ENCODE peak calls at places on chromosomes 1 and 21, in four cellular contexts. K is brain microvascular endothelial cell, G is psoas muscle, I is pancreas. R is an unnamed sample.

GRCh38 chr1:62800274-62800673 is 16.3 kb downstream of the ATG4C start:
- DNase-seq in K (no peak), G (no peak), I (no peak), R (no peak)

GRCh38 chr1:158422215-158422614 is 3.8 kb downstream of the OR10K2 start:
- DNase-seq in K (no peak), G (no peak), I (no peak), R (no peak)

GRCh38 chr1:204894606-204895005 is 23.9 kb downstream of the NFASC start:
- DNase-seq in K (no peak), G (no peak), I (no peak), R (no peak)

GRCh38 chr1:224432141-224432540 is 2.5 kb downstream of the WDR26 start:
- DNase-seq in K (no peak), G (no peak), I (no peak), R (no peak)

GRCh38 chr1:99965646-99966375 is 4.0 kb upstream of the SLC35A3 start:
- DNase-seq in K (no peak), G (no peak), I (no peak), R (no peak)

GRCh38 chr1:30318413-30318812 is 405.0 kb downstream of the MATN1 start:
- DNase-seq in K (no peak), G (no peak), I (no peak), R (no peak)

GRCh38 chr1:47424336-47424982 is 8.4 kb downstream of the FOXE3 start:
- DNase-seq in K (peak), G (no peak), I (peak), R (no peak)

GRCh38 chr1:164598719-164599118 is 39.7 kb downstream of the PBX1 start:
- DNase-seq in K (no peak), G (no peak), I (no peak), R (no peak)

GRCh38 chr21:37348664-37349063 is 17.9 kb upstream of the DYRK1A start:
- DNase-seq in K (no peak), G (no peak), I (no peak), R (no peak)

GRCh38 chr1:169138866-169139670 is 32.6 kb downstream of the ATP1B1 start:
- DNase-seq in K (no peak), G (no peak), I (no peak), R (no peak)

GRCh38 chr1:159803946-159804695 is 2.0 kb downstream of the FCRL6 start:
- DNase-seq in K (no peak), G (no peak), I (no peak), R (no peak)

GRCh38 chr1:36740446-36740845 is 257.7 kb upstream of the CSF3R start:
- DNase-seq in K (no peak), G (no peak), I (no peak), R (no peak)

GRCh38 chr1:241637604-241638003 is 2.6 kb downstream of the CHML start:
- DNase-seq in K (no peak), G (no peak), I (no peak), R (no peak)

GRCh38 chr1:167450843-167451242 is 67.5 kb downstream of the CD247 start:
- DNase-seq in K (no peak), G (no peak), I (no peak), R (no peak)

GRCh38 chr1:65027699-65028358 is 61.5 kb upstream of the JAK1 start:
- DNase-seq in K (no peak), G (peak), I (peak), R (peak)

GRCh38 chr1:6244401-6245054 is 549 bp downstream of the HES3 start:
- DNase-seq in K (no peak), G (no peak), I (no peak), R (no peak)

GRCh38 chr1:205907794-205908193 is 35.5 kb downstream of the SLC26A9 start:
- DNase-seq in K (peak), G (no peak), I (peak), R (no peak)

GRCh38 chr1:198662821-198663220 is 24.0 kb downstream of the PTPRC start:
- DNase-seq in K (no peak), G (no peak), I (no peak), R (no peak)

GRCh38 chr1:183931646-183932271 is 105.8 kb downstream of the COLGALT2 start:
- DNase-seq in K (peak), G (no peak), I (no peak), R (no peak)

GRCh38 chr1:41454406-41454805 is 30.1 kb downstream of the EDN2 start:
- DNase-seq in K (no peak), G (no peak), I (peak), R (peak)

GRCh38 chr1:231420959-231421615 is 1.0 kb downstream of the EGLN1 start:
- DNase-seq in K (peak), G (peak), I (peak), R (peak)

GRCh38 chr1:2192031-2192995 is 2.3 kb downstream of the FAAP20 start:
- DNase-seq in K (no peak), G (no peak), I (no peak), R (no peak)

GRCh38 chr21:25422610-25423608 is 184.4 kb downstream of the MRPL39 start:
- DNase-seq in K (no peak), G (no peak), I (no peak), R (no peak)

GRCh38 chr1:27787895-27788294 is 14.9 kb downstream of the STX12 start:
- DNase-seq in K (no peak), G (no peak), I (no peak), R (no peak)

GRCh38 chr1:247241687-247242086 is 14.2 kb upstream of the VN1R5 start:
- DNase-seq in K (no peak), G (no peak), I (no peak), R (no peak)

GRCh38 chr1:4481451-4481850 is 173.0 kb upstream of the AJAP1 start:
- DNase-seq in K (no peak), G (no peak), I (no peak), R (no peak)

GRCh38 chr1:237786066-237786719 is 104.5 kb downstream of the ZP4 start:
- DNase-seq in K (no peak), G (no peak), I (no peak), R (no peak)
- H3K27ac ChIP-seq in K (no peak), G (no peak), I (no peak), R (no peak)

GRCh38 chr1:113886417-113887391 is 677 bp downstream of the BCL2L15 start:
- DNase-seq in K (no peak), G (no peak), I (peak), R (no peak)

GRCh38 chr1:113891631-113892220 is 4.3 kb upstream of the BCL2L15 start:
- DNase-seq in K (no peak), G (no peak), I (no peak), R (no peak)

GRCh38 chr1:113890816-113891215 is 3.4 kb upstream of the BCL2L15 start:
- DNase-seq in K (no peak), G (no peak), I (no peak), R (no peak)

GRCh38 chr1:113887392-113887767 is at the start of gene BCL2L15:
- DNase-seq in K (no peak), G (no peak), I (peak), R (no peak)

DNA sequence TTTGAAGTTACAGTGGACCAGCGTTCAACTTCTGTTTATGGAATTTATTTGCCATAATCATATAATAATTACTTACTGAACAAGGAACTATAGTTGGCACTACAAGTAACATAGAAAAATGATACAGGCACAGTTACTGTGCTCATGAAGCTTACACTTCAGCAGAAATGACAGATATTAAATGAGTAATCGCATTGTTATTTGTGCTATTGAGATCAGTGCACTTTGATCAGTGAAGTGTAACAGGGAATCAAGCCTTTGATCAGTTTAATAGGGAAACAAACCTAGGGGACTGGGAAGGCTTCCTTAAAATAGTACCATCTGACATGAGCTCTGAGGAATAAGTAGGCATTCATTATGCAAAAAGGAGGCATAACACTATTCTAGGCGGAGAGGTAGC is 395 bp upstream of the BCL2L15 start:
- DNase-seq in K (no peak), G (no peak), I (no peak), R (no peak)
- H3K27ac ChIP-seq in K (no peak), G (no peak), I (peak), R (no peak)

DNA sequence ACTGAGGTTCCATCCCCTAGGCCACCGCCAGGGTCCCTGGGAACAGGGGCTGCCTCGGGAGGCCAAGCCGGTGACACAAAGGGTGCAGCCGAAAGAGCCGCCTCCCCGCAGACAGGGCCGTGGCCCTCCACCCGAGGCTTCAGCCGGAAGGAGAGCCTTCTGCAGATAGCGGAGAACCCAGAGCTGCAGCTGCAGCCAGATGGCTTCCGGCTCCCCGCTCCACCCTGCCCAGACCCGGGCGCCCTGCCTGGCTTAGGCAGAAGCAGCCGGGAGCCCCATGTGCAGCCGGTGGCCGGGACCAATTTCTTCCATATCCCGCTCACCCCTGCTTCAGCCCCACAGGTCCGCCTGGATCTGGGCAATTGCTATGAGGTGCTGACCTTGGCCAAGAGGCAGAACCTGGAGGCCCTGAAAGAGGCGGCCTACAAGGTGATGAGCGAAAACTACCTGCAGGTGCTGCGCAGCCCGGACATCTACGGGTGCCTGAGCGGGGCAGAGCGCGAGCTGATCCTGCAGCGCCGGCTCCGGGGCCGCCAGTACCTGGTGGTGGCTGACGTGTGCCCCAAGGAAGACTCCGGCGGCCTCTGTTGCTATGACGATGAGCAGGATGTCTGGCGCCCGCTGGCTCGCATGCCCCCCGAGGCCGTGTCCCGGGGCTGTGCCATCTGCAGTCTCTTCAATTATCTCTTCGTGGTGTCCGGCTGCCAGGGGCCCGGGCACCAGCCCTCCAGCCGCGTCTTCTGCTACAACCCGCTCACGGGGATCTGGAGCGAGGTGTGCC is 1.4 kb downstream of the KLHDC7A start:
- DNase-seq in K (no peak), G (no peak), I (no peak), R (no peak)
- H3K27ac ChIP-seq in K (no peak), G (no peak), I (peak), R (peak)

GRCh38 chr1:114082047-114082630 is 71.5 kb downstream of the SYT6 start:
- DNase-seq in K (no peak), G (no peak), I (no peak), R (no peak)
- H3K27ac ChIP-seq in K (no peak), G (peak), I (no peak), R (no peak)

GRCh38 chr1:207407655-207408256 is 46.4 kb upstream of the CR2 start:
- DNase-seq in K (no peak), G (no peak), I (no peak), R (no peak)
- H3K27ac ChIP-seq in K (no peak), G (no peak), I (no peak), R (no peak)

DNA sequence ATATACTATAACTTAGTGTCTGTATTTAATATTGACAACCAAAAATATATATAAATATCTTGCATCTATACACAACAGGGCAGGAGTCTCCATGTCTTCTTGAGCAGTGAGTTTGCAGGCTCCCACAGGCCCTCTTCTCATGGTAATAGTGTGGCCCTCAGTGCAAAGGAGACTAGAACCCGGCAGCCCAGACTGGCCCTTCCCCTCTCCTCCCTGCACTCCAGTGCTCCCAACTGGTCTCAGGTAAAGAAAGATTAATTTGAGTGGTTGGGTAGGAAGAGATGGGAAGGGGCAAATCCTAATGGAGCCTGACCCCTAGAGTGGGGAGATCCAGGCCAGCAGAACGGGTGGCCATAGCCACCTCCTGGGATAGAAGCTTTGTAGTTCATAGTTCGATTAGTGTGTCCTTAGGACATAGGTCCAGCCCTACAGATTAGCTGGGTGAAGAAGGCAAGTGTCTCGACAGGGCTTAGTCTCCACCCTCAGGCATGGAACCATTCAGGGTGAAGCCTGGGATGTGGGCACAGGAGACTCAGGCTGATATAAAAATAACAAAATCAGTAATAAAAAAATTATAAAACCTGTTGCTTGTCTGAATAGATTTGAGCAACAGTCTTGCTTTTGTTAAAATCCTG is 32.3 kb downstream of the SLC2A1 start:
- DNase-seq in K (no peak), G (no peak), I (no peak), R (no peak)
- H3K27ac ChIP-seq in K (no peak), G (no peak), I (no peak), R (no peak)

DNA sequence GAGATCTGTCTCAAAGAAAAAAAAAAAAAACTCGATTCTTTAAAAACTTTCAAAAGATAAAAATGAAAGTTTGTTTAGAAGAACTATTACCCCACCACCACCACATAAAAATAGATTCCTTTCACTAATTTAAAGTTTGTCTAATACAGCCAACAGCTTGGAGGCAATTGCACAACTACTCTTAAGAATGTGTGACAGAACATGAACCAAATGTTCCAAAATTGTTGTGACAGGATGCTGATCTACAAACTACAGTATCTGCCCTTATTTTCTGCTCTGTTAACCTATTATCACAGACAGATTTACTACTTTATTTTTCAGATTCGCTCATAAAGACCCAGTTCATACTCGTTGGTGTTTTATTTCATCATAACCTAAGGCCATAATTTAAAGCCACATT is 5.5 kb upstream of the TGFBR3 start:
- DNase-seq in K (no peak), G (no peak), I (no peak), R (no peak)
- H3K27ac ChIP-seq in K (no peak), G (no peak), I (no peak), R (peak)

GRCh38 chr1:175219774-175220173 is 27.2 kb upstream of the KIAA0040 start:
- DNase-seq in K (no peak), G (no peak), I (no peak), R (no peak)

GRCh38 chr1:175218786-175219447 is 26.3 kb upstream of the KIAA0040 start:
- DNase-seq in K (no peak), G (no peak), I (no peak), R (no peak)

GRCh38 chr1:175222296-175222938 is 29.8 kb upstream of the KIAA0040 start:
- DNase-seq in K (no peak), G (no peak), I (no peak), R (no peak)

GRCh38 chr1:175221548-175222175 is 29.1 kb upstream of the KIAA0040 start:
- DNase-seq in K (no peak), G (no peak), I (peak), R (peak)

GRCh38 chr1:175220853-175221547 is 28.4 kb upstream of the KIAA0040 start:
- DNase-seq in K (no peak), G (no peak), I (no peak), R (no peak)
- H3K27ac ChIP-seq in K (no peak), G (no peak), I (no peak), R (peak)

R was measured in breast epithelium.